ENCODE peak calls at places on chromosomes 12 and 14, in four cellular contexts. S, A, C and X are unnamed samples.

GRCh38 chr12:125092108-125092871 is 27.1 kb downstream of the AACS start:
- DNase-seq in S (peak), A (no peak), C (no peak), X (no peak)

GRCh38 chr14:67982711-67983608 is 163.4 kb downstream of the RAD51B start:
- DNase-seq in S (no peak), A (no peak), C (no peak), X (peak)

GRCh38 chr14:105314287-105315185 is at the start of gene PACS2:
- DNase-seq in S (peak), A (peak), C (no peak), X (peak)

GRCh38 chr14:20855652-20856291 is 35.4 kb upstream of the RNASE3 start:
- DNase-seq in S (peak), A (no peak), C (peak), X (peak)

GRCh38 chr12:106342397-106343212 is 14.9 kb upstream of the POLR3B start:
- DNase-seq in S (peak), A (peak), C (no peak), X (no peak)

GRCh38 chr12:2139651-2140050 is 86.9 kb downstream of the CACNA1C start:
- DNase-seq in S (no peak), A (no peak), C (no peak), X (no peak)

GRCh38 chr14:76773188-76773885 is 12.1 kb downstream of the VASH1 start:
- DNase-seq in S (peak), A (peak), C (peak), X (peak)

GRCh38 chr12:5204831-5205230 is 161.2 kb downstream of the KCNA5 start:
- DNase-seq in S (no peak), A (no peak), C (no peak), X (no peak)

GRCh38 chr14:23877538-23878180 is 75.9 kb upstream of the DHRS4 start:
- DNase-seq in S (no peak), A (no peak), C (no peak), X (no peak)

GRCh38 chr12:117091758-117092510 is 7.3 kb downstream of the TESC start:
- DNase-seq in S (no peak), A (no peak), C (no peak), X (no peak)

GRCh38 chr12:45034861-45035265 is 16.0 kb downstream of the DBX2 start:
- DNase-seq in S (no peak), A (no peak), C (no peak), X (no peak)

DNA sequence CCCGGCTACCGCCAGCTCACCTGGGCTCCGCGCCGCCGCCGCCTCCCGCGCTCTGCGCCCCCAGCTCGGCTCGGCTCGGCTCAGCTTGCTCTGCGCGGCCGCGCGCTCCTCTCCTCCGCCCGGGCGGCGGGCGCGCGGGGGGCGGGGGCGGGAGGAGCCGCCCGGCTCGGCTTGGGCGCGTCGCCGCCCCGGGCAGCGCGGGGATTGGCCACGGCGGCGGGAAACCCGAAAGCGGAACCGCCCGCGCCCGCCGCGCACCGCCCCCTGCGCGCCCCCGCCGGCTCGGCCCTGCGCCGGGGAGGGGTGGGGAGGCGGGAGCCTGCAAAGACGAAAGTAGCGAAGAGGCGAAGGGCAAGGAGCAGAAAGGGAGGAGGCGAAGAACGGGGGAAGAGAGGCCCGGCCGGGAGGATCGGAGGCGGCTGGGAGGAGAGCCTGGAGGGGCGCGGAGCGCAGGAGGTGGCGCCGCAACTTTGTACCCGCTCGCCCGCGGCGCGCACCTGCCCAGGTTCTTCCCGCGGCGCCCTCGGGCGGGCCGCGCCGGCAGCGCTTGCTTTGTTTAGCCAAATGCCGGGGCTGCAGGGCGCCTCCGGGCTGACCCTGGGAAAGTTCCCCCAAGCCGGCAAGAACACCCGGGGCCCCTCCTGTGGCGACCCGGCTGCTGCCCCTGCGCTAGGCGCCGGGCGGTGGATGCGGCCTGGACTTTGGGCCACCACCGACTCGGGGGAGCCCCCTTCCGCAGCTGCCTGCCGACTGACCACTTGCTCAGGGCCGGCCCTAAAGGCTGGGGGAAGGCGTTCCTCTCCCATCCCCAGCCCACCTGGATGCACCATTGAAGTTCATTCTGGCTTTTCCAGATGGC is at the start of gene CAMKK2:
- DNase-seq in S (peak), A (peak), C (peak), X (no peak)
- TF ChIP-seq CTCF in S (peak), A (peak), C (no peak), X (no peak)

GRCh38 chr12:19546027-19546426 is 106.7 kb downstream of the AEBP2 start:
- DNase-seq in S (peak), A (no peak), C (no peak), X (no peak)
- H3K4me3 ChIP-seq in S (no peak), A (no peak), C (no peak), X (no peak)

GRCh38 chr14:50917449-50917848 is 26.8 kb downstream of the PYGL start:
- DNase-seq in S (no peak), A (no peak), C (no peak), X (no peak)
- TF ChIP-seq CTCF in S (no peak), A (no peak), C (no peak), X (no peak)

DNA sequence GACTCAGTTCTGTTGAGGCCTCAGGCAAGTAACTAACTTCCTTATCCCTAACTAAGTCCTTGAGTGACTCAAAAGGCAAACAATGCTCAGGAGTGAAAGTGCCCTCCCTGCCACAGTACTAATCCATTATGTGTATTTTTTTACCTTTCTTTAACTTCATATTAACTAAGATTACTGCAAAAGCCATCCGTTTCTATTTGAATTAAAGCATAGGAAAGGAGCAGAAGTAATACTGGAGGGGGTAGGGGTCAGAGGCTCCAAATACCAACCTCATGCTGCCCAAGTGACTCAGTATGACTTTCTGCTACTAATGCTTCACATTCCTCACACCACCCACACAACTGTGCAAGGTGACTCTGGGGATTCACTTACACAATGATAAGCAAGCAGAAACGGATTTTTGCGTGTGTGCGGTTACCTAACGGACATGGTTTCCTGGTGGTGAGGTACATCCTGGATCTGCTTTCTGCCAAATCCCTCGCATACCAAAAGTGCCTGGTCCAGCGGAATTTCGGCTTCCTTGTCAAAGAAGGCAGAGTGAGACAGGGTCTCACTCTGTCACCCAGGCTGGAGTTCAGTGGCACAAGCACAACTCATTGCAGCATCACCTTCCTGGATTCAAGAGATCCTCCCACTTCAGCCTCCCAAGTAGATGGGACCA is 25.1 kb downstream of the MOK start:
- DNase-seq in S (peak), A (no peak), C (peak), X (peak)
- H3K4me3 ChIP-seq in S (no peak), A (no peak), C (no peak), X (no peak)

DNA sequence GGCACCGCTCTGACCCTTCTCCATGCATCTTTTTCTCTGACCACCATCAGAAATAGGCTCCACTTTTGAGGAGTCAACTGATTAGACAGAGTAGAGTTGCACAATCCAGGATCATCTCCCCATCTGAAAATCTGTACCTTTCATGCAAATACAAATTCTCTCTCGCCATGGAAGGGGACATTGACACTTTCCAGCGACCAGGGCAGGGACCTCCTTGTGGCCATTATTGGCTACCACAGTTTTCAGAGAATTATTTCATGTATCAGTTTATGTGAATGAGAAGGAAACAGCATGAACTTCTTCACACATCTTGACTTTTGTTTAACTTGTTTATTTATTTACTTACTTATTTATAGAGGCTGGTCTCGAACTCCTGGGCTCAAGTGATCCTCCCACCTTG is 13.8 kb upstream of the RAN start:
- DNase-seq in S (no peak), A (no peak), C (no peak), X (no peak)
- TF ChIP-seq CTCF in S (no peak), A (no peak), C (no peak), X (no peak)

GRCh38 chr12:58034311-58034710 is 92.9 kb downstream of the ATP23 start:
- DNase-seq in S (no peak), A (no peak), C (no peak), X (no peak)
- H3K4me3 ChIP-seq in S (no peak), A (no peak), C (no peak), X (no peak)

GRCh38 chr12:93572712-93573551 is 457 bp downstream of the SOCS2 start:
- DNase-seq in S (peak), A (peak), C (no peak), X (no peak)

GRCh38 chr12:93573552-93574223 is 1.2 kb downstream of the SOCS2 start:
- DNase-seq in S (peak), A (no peak), C (no peak), X (no peak)

GRCh38 chr12:93571360-93571853 is 1.1 kb upstream of the SOCS2 start:
- DNase-seq in S (peak), A (peak), C (no peak), X (no peak)

GRCh38 chr12:93570552-93571359 is 1.7 kb upstream of the SOCS2 start:
- DNase-seq in S (peak), A (peak), C (peak), X (peak)

GRCh38 chr12:93571854-93572711 is at the start of gene SOCS2:
- DNase-seq in S (no peak), A (peak), C (no peak), X (no peak)
- TF ChIP-seq CTCF in S (no peak), A (no peak), C (no peak), X (no peak)

DNA sequence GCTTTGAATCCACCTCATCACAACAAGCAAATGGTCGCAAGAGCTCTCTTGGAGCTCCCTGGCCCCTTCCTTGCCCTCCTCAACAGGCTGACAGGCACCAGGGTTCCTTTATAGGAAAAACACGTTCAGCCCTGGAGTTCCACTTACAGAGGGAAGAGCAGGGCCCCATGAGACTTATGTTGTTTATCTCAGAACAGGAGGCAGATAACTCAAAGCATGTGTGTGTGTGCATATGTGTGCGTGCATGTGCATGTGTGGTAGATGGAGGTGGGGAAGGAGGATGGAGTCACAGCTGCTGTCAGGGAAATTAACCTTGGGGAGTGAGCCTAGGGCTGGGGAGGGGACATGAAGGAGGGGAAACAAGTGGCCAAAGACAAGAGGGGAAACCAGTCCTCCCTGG is 138.1 kb downstream of the DPF3 start:
- DNase-seq in S (no peak), A (no peak), C (no peak), X (no peak)
- H3K4me3 ChIP-seq in S (no peak), A (no peak), C (no peak), X (no peak)

DNA sequence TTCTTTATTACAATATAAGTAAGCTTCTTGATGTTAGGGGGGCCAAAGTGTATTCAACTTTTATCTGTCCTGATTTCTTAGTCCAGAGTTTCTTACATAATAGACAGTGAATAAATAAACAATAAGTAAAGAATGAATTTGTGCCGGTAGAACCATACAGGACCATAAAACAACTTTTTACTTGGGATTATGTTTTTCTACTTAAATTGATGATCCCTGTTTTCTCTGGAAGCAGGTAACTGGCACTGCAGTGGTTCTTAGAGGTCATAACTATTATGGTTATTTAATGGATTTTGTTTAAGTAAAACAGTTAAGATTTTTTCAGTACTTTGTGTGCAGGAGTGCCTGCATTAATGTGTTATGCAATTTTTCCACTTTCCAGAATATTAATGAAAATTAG is 10.5 kb downstream of the CAND1 start:
- DNase-seq in S (no peak), A (no peak), C (no peak), X (no peak)
- TF ChIP-seq CTCF in S (no peak), A (no peak), C (no peak), X (no peak)